ENCODE peak calls at places on chromosomes 11 and 22, in seven cellular contexts. D is keratinocyte; B is fibroblast of lung; J is ovary; T is prostate gland; R is aorta; K is CD4-positive, CD25-positive, alpha-beta regulatory T cell. I is an unnamed sample.

GRCh38 chr22:25358421-25359170 is 139.2 kb downstream of the CRYBB2 start:
- DNase-seq in D (no peak), B (no peak), J (no peak), T (no peak), R (peak; percentile 24), K (no peak), I (no peak)

GRCh38 chr11:118996926-118997626 is 862 bp upstream of the CENATAC start:
- DNase-seq in D (no peak), B (peak; percentile 17), J (no peak), T (no peak), R (no peak), K (peak; percentile 31), I (no peak)

GRCh38 chr11:101090679-101091270 is 38.8 kb downstream of the PGR start:
- DNase-seq in D (no peak), B (no peak), J (no peak), T (no peak), R (no peak), K (no peak), I (no peak)

GRCh38 chr22:42909363-42910058 is 52.4 kb upstream of the ARFGAP3 start:
- DNase-seq in D (no peak), B (no peak), J (no peak), T (no peak), R (no peak), K (no peak), I (no peak)

GRCh38 chr11:17164361-17165246 is 43.2 kb downstream of the PIK3C2A start:
- DNase-seq in D (no peak), B (no peak), J (no peak), T (no peak), R (no peak), K (no peak), I (no peak)

GRCh38 chr11:17978553-17979287 is 34.1 kb downstream of the SERGEF start:
- DNase-seq in D (no peak), B (peak; percentile 36), J (no peak), T (peak; percentile 11), R (no peak), K (no peak), I (peak; percentile 57)

GRCh38 chr22:37383342-37383741 is 43.9 kb downstream of the ELFN2 start:
- DNase-seq in D (no peak), B (no peak), J (no peak), T (no peak), R (no peak), K (no peak), I (no peak)

GRCh38 chr11:384511-384910 is 9.5 kb upstream of the PKP3 start:
- DNase-seq in D (no peak), B (no peak), J (no peak), T (no peak), R (no peak), K (no peak), I (no peak)

GRCh38 chr11:126723665-126724045 is 276.9 kb downstream of the KIRREL3 start:
- DNase-seq in D (no peak), B (peak; percentile 56), J (no peak), T (no peak), R (no peak), K (no peak), I (no peak)

GRCh38 chr22:37747090-37747714 is 50.4 kb downstream of the TRIOBP start:
- DNase-seq in D (no peak), B (peak; percentile 47), J (peak; percentile 47), T (no peak), R (peak; percentile 67), K (no peak), I (peak; percentile 58)

GRCh38 chr22:30408388-30409101 is 11.7 kb downstream of the SEC14L2 start:
- DNase-seq in D (no peak), B (peak; percentile 73), J (no peak), T (no peak), R (peak; percentile 37), K (no peak), I (no peak)

GRCh38 chr11:61950035-61950547 is at the start of gene BEST1:
- DNase-seq in D (no peak), B (no peak), J (no peak), T (no peak), R (no peak), K (no peak), I (peak; percentile 36)

GRCh38 chr11:114098927-114099326 is 39.4 kb downstream of the ZBTB16 start:
- DNase-seq in D (no peak), B (no peak), J (no peak), T (no peak), R (no peak), K (no peak), I (no peak)

GRCh38 chr22:21587803-21588611 is 20.5 kb downstream of the UBE2L3 start:
- DNase-seq in D (no peak), B (peak; percentile 78), J (no peak), T (no peak), R (no peak), K (no peak), I (no peak)

GRCh38 chr22:24376606-24377005 is 50.8 kb upstream of the ADORA2A start:
- DNase-seq in D (no peak), B (no peak), J (no peak), T (no peak), R (no peak), K (no peak), I (no peak)

GRCh38 chr11:64148917-64149617 is 16.8 kb downstream of the MACROD1 start:
- DNase-seq in D (no peak), B (no peak), J (no peak), T (no peak), R (no peak), K (no peak), I (no peak)

GRCh38 chr11:64334764-64335741 is 5.0 kb upstream of the CCDC88B start:
- DNase-seq in D (peak; percentile 99), B (peak; percentile 97), J (no peak), T (no peak), R (no peak), K (no peak), I (peak; percentile 84)

GRCh38 chr11:105148241-105148640 is 8.7 kb upstream of the CARD18 start:
- DNase-seq in D (no peak), B (peak; percentile 37), J (no peak), T (no peak), R (no peak), K (no peak), I (no peak)

GRCh38 chr11:109306322-109306721 is 115.7 kb upstream of the C11orf87 start:
- DNase-seq in D (no peak), B (peak; percentile 79), J (no peak), T (no peak), R (no peak), K (no peak), I (no peak)

GRCh38 chr11:57751676-57752253 is at the start of gene BTBD18:
- DNase-seq in D (no peak), B (peak; percentile 43), J (no peak), T (peak; percentile 49), R (no peak), K (no peak), I (peak; percentile 36)

GRCh38 chr11:19587979-19588378 is 124.7 kb upstream of the NAV2 start:
- DNase-seq in D (no peak), B (no peak), J (no peak), T (no peak), R (no peak), K (no peak), I (no peak)

GRCh38 chr11:66070604-66071325 is 693 bp downstream of the PACS1 start:
- DNase-seq in D (no peak), B (peak; percentile 40), J (peak; percentile 64), T (peak; percentile 60), R (peak; percentile 84), K (no peak), I (peak; percentile 50)

GRCh38 chr11:72684236-72684912 is 10.2 kb upstream of the PDE2A start:
- DNase-seq in D (no peak), B (peak; percentile 58), J (no peak), T (peak; percentile 25), R (peak; percentile 82), K (peak; percentile 37), I (peak; percentile 55)

GRCh38 chr11:68118753-68119448 is 2.3 kb downstream of the CHKA start:
- DNase-seq in D (no peak), B (no peak), J (no peak), T (no peak), R (no peak), K (no peak), I (no peak)
- H3K27ac ChIP-seq in D (no peak overlapping the region), B (no peak overlapping the region), J (no peak overlapping the region), T (peak overlapping the region; percentile 98), R (no peak overlapping the region), K (no peak overlapping the region), I (no peak overlapping the region)

GRCh38 chr22:39598017-39598965 is 27.7 kb downstream of the CACNA1I start:
- DNase-seq in D (no peak), B (no peak), J (no peak), T (peak; percentile 28), R (peak; percentile 48), K (peak; percentile 58), I (no peak)

GRCh38 chr22:39601180-39601535 is 30.6 kb downstream of the CACNA1I start:
- DNase-seq in D (no peak), B (no peak), J (no peak), T (no peak), R (no peak), K (no peak), I (no peak)

GRCh38 chr22:39597236-39597869 is 26.8 kb downstream of the CACNA1I start:
- DNase-seq in D (no peak), B (no peak), J (no peak), T (no peak), R (no peak), K (no peak), I (no peak)

GRCh38 chr22:39603345-39603744 is 32.8 kb downstream of the CACNA1I start:
- DNase-seq in D (no peak), B (no peak), J (no peak), T (no peak), R (no peak), K (no peak), I (no peak)

GRCh38 chr22:39600491-39601179 is 30.1 kb downstream of the CACNA1I start:
- DNase-seq in D (no peak), B (no peak), J (no peak), T (no peak), R (no peak), K (no peak), I (no peak)
- H3K4me3 ChIP-seq in D (no peak overlapping the region), B (no peak overlapping the region), J (no peak overlapping the region), T (no peak overlapping the region), R (no peak overlapping the region), K (no peak overlapping the region), I (no peak overlapping the region)

GRCh38 chr11:6332066-6332465 is 11.8 kb upstream of the CAVIN3 start:
- DNase-seq in D (no peak), B (no peak), J (no peak), T (no peak), R (no peak), K (no peak), I (no peak)

GRCh38 chr11:6333112-6333511 is 12.8 kb upstream of the CAVIN3 start:
- DNase-seq in D (no peak), B (no peak), J (no peak), T (no peak), R (no peak), K (no peak), I (no peak)

GRCh38 chr11:6334806-6335205 is 14.5 kb upstream of the CAVIN3 start:
- DNase-seq in D (no peak), B (no peak), J (no peak), T (no peak), R (no peak), K (no peak), I (no peak)

GRCh38 chr11:6336293-6336692 is 16.0 kb upstream of the CAVIN3 start:
- DNase-seq in D (no peak), B (no peak), J (no peak), T (no peak), R (no peak), K (no peak), I (no peak)
- H3K27ac ChIP-seq in D (no peak overlapping the region), B (no peak overlapping the region), J (no peak overlapping the region), T (no peak overlapping the region), R (no peak overlapping the region), K (no peak overlapping the region), I (no peak overlapping the region)

GRCh38 chr22:29072193-29072978 is 449 bp upstream of the KREMEN1 start:
- DNase-seq in D (peak; percentile 57), B (peak; percentile 48), J (peak; percentile 92), T (peak; percentile 96), R (peak; percentile 87), K (peak; percentile 82), I (peak; percentile 74)
- H3K4me3 ChIP-seq in D (no peak overlapping the region), B (peak overlapping the region; percentile 60), J (peak overlapping the region; percentile 92), T (peak overlapping the region; percentile 21), R (peak overlapping the region; percentile 98), K (peak overlapping the region; percentile 63), I (peak overlapping the region; percentile 66)

I was measured in SJSA1.